ENCODE peak calls at places on chromosomes 11 and 22, in eight cellular contexts. X is left ventricle myocardium inferior, T is esophagus squamous epithelium, C is Peyer's patch, L is A549, M is ovary, S is heart right ventricle, Y is adrenal gland. R is an unnamed sample.

GRCh38 chr11:114399490-114399889 is 821 bp downstream of the C11orf71 start:
- DNase-seq in M (no peak), Y (no peak), C (no peak), X (no peak), T (no peak), L (no peak), S (no peak), R (no peak)

GRCh38 chr11:2930705-2931415 is 1.6 kb upstream of the PHLDA2 start:
- DNase-seq in S (peak), L (peak), C (peak), Y (peak), M (no peak), X (peak), T (no peak), R (peak)

GRCh38 chr11:111814567-111814966 is 48.4 kb upstream of the PPP2R1B start:
- DNase-seq in C (no peak), M (no peak), Y (no peak), X (no peak), L (no peak), T (no peak), S (no peak), R (no peak)

GRCh38 chr22:48423481-48423901 is 1404.2 kb downstream of the BRD1 start:
- DNase-seq in X (no peak), C (no peak), S (no peak), Y (no peak), T (no peak), L (no peak), M (no peak), R (no peak)

GRCh38 chr11:8987446-8987845 is 16.4 kb downstream of the NRIP3 start:
- DNase-seq in M (no peak), Y (no peak), C (no peak), X (no peak), L (no peak), T (no peak), S (no peak), R (no peak)

GRCh38 chr11:122741613-122742012 is 86.1 kb downstream of the UBASH3B start:
- DNase-seq in S (peak), L (no peak), Y (peak), M (no peak), C (no peak), T (no peak), X (peak), R (no peak)

GRCh38 chr11:112837162-112837826 is 123.9 kb upstream of the NCAM1 start:
- DNase-seq in M (no peak), X (no peak), L (no peak), T (no peak), C (no peak), Y (peak), S (peak), R (no peak)

GRCh38 chr11:126890561-126890960 is 110.0 kb downstream of the KIRREL3 start:
- DNase-seq in X (no peak), M (no peak), C (no peak), S (no peak), L (no peak), Y (no peak), T (no peak), R (no peak)

GRCh38 chr11:28110839-28111235 is 2.6 kb downstream of the METTL15 start:
- DNase-seq in M (no peak), S (no peak), Y (no peak), L (no peak), C (no peak), X (no peak), T (no peak), R (no peak)

GRCh38 chr11:44632466-44633123 is 67.1 kb downstream of the CD82 start:
- DNase-seq in Y (peak), S (peak), C (peak), X (no peak), T (no peak), M (peak), L (peak), R (peak)

GRCh38 chr11:64276653-64277431 is 7.6 kb downstream of the BAD start:
- DNase-seq in M (no peak), L (peak), Y (no peak), X (no peak), S (no peak), C (no peak), T (no peak), R (no peak)

GRCh38 chr22:43566561-43567332 is 154.9 kb downstream of the MPPED1 start:
- DNase-seq in S (no peak), X (no peak), M (no peak), T (no peak), C (no peak), L (no peak), Y (no peak), R (no peak)

GRCh38 chr11:35822815-35823495 is 120.9 kb upstream of the LDLRAD3 start:
- DNase-seq in T (no peak), Y (no peak), X (no peak), C (no peak), M (no peak), L (no peak), S (no peak), R (no peak)

GRCh38 chr11:104154296-104154695 is 9.7 kb downstream of the PDGFD start:
- DNase-seq in X (no peak), S (no peak), C (no peak), M (no peak), T (no peak), L (no peak), Y (no peak), R (no peak)

GRCh38 chr11:78929092-78929905 is 354.6 kb upstream of the NARS2 start:
- DNase-seq in S (no peak), M (no peak), L (no peak), Y (no peak), X (no peak), T (no peak), C (no peak), R (no peak)

GRCh38 chr11:35619030-35619753 is 932 bp downstream of the FJX1 start:
- DNase-seq in Y (peak), L (peak), T (no peak), X (peak), M (peak), C (peak), S (no peak), R (peak)

DNA sequence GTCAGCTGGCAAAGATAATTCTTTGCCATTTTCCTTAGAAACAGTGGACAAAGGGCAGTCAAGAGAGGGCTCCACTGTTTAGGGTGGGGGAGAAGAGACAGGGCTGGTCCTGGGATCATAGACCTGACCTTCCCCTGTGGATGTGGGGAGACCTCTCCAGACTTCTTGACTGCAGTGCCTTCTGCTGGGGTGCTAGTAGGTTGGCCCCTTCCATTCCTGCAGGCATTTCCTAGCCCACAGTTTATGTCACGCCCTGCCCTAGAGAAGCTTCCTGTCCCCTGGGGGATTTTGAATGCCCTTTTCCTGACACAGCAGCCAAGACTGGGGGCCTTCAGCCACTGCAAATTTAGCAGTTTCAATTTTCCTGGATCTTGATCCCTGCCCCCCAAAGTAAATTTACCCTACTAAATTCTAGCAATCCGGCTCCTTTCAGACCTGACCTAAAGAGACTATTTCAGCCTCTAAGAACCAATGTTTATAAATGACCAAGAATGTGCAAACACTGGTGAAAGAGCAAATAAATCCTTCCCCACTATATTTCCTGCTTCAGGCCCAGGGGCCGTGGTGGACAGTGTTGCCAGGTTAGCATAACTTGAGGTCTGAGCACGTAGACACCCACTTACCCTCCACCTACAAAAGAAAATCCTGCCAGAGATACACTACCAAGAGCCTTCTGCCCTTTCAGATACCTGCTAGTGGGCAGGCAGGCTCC is 58.4 kb downstream of the PPFIBP2 start:
- DNase-seq in X (no peak), T (no peak), S (no peak), C (no peak), M (no peak), L (peak), Y (no peak), R (no peak)
- TF ChIP-seq CTCF in X (peak), T (no peak), S (no peak), C (no peak), M (no peak), L (no peak), Y (no peak), R (peak)

GRCh38 chr11:128504489-128504888 is 82.9 kb downstream of the ETS1 start:
- DNase-seq in L (no peak), T (no peak), X (no peak), S (no peak), C (no peak), M (no peak), Y (no peak), R (no peak)
- H3K27ac ChIP-seq in L (peak), T (peak), X (peak), S (peak), C (peak), M (no peak), Y (no peak), R (peak)

GRCh38 chr11:120384476-120384875 is 48.3 kb downstream of the ARHGEF12 start:
- DNase-seq in T (no peak), X (no peak), Y (no peak), S (no peak), C (no peak), L (no peak), M (no peak), R (no peak)

GRCh38 chr11:120383518-120384155 is 47.4 kb downstream of the ARHGEF12 start:
- DNase-seq in M (no peak), X (no peak), L (no peak), C (no peak), T (no peak), Y (no peak), S (no peak), R (no peak)

GRCh38 chr11:120385690-120386089 is 49.5 kb downstream of the ARHGEF12 start:
- DNase-seq in C (no peak), T (no peak), X (no peak), S (no peak), L (no peak), M (no peak), Y (no peak), R (no peak)

GRCh38 chr11:120386318-120386717 is 50.1 kb downstream of the ARHGEF12 start:
- DNase-seq in C (no peak), S (no peak), X (no peak), M (no peak), T (no peak), Y (no peak), L (no peak), R (no peak)

DNA sequence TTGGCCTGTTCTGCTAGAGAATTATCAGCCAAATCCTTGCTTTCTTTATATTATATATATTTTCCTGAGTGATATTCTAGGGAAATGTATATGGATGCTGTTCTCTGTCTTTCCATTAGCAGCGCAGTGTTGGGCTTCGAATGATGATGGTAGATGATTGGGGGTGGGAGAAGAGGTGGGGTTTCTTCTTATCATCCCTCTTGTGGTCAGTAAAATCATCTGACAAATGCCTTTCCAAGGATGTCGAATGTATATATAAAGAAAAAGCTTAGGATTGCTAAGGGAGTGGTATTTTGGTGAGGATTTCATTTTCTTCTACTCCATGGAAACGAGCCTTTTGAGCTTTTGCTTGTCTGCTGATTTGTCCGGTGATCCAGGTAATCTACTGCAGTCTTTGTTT is 48.9 kb downstream of the ARHGEF12 start:
- DNase-seq in C (no peak), L (no peak), Y (no peak), T (no peak), M (no peak), X (no peak), S (no peak), R (no peak)
- TF ChIP-seq CTCF in C (no peak), L (no peak), Y (no peak), T (no peak), M (no peak), X (no peak), S (no peak), R (no peak)

GRCh38 chr11:102234779-102235439 is 82.4 kb upstream of the BIRC3 start:
- DNase-seq in C (no peak), X (no peak), T (no peak), S (no peak), M (no peak), Y (no peak), L (no peak), R (no peak)
- H3K27ac ChIP-seq in C (no peak), X (no peak), T (peak), S (no peak), M (peak), Y (no peak), L (no peak), R (no peak)

GRCh38 chr22:39543095-39543494 is 10.5 kb upstream of the RPS19BP1 start:
- DNase-seq in L (peak), C (no peak), T (no peak), Y (no peak), M (no peak), S (no peak), X (no peak), R (no peak)
- TF ChIP-seq CTCF in L (peak), C (no peak), T (peak), Y (peak), M (no peak), S (no peak), X (peak), R (no peak)

GRCh38 chr22:19231986-19232385 is 53.5 kb upstream of the SLC25A1 start:
- DNase-seq in T (no peak), Y (no peak), M (no peak), X (no peak), S (no peak), L (no peak), C (no peak), R (no peak)
- H3K27ac ChIP-seq in T (no peak), Y (no peak), M (no peak), X (no peak), S (no peak), L (no peak), C (no peak), R (no peak)

GRCh38 chr11:65851811-65852507 is 6.0 kb downstream of the CFL1 start:
- DNase-seq in Y (no peak), S (no peak), C (no peak), M (no peak), X (no peak), T (no peak), L (no peak), R (no peak)
- TF ChIP-seq CTCF in Y (no peak), S (no peak), C (no peak), M (no peak), X (no peak), T (no peak), L (no peak), R (no peak)

GRCh38 chr11:11391169-11391568 is 38.1 kb upstream of the CSNK2A3 start:
- DNase-seq in C (no peak), T (no peak), Y (no peak), X (no peak), M (no peak), L (no peak), S (no peak), R (no peak)

GRCh38 chr11:11387201-11387600 is 34.2 kb upstream of the CSNK2A3 start:
- DNase-seq in X (no peak), Y (no peak), M (no peak), S (no peak), L (no peak), C (no peak), T (no peak), R (no peak)

GRCh38 chr11:11390068-11390775 is 37.2 kb upstream of the CSNK2A3 start:
- DNase-seq in S (no peak), X (no peak), T (no peak), Y (no peak), C (no peak), M (no peak), L (no peak), R (no peak)

GRCh38 chr11:11387906-11388305 is 34.9 kb upstream of the CSNK2A3 start:
- DNase-seq in C (no peak), L (no peak), S (no peak), Y (no peak), T (no peak), X (no peak), M (no peak), R (no peak)

DNA sequence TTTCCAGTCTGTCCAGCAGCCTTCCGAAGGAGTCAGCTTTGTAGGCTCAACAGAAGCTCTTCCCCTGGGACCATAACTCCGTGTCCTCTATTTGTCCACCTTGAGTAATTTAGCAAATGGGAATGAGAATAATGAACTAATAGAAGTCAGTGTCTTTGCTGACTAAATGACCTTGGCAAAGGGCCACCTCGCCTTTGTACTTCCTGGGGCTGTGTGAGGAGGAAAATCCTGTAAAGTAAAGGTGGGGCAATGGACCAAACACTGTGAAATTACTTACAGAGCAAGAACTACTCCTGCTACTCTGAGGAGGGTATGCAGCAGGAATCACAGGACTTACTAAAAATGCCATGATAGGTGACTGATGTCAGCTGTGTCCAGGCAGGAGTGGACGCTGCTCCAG is 36.2 kb upstream of the CSNK2A3 start:
- DNase-seq in L (no peak), Y (peak), M (no peak), T (no peak), X (no peak), C (peak), S (no peak), R (no peak)
- H3K27ac ChIP-seq in L (no peak), Y (no peak), M (no peak), T (no peak), X (no peak), C (no peak), S (no peak), R (no peak)

GRCh38 chr11:57751676-57752253 is at the start of gene BTBD18:
- DNase-seq in C (no peak), T (no peak), Y (peak), L (peak), M (no peak), S (peak), X (no peak), R (peak)
- TF ChIP-seq CTCF in C (no peak), T (peak), Y (peak), L (peak), M (no peak), S (peak), X (peak), R (peak)

GRCh38 chr11:107961480-107961879 is 33.2 kb downstream of the RAB39A start:
- DNase-seq in T (no peak), M (no peak), S (no peak), X (no peak), L (no peak), C (no peak), Y (no peak), R (no peak)

GRCh38 chr11:107957109-107957588 is 28.9 kb downstream of the RAB39A start:
- DNase-seq in X (no peak), T (no peak), Y (peak), C (no peak), L (no peak), S (no peak), M (no peak), R (no peak)

GRCh38 chr11:107962181-107962580 is 33.9 kb downstream of the RAB39A start:
- DNase-seq in Y (no peak), X (no peak), M (no peak), C (no peak), T (no peak), L (no peak), S (no peak), R (no peak)

DNA sequence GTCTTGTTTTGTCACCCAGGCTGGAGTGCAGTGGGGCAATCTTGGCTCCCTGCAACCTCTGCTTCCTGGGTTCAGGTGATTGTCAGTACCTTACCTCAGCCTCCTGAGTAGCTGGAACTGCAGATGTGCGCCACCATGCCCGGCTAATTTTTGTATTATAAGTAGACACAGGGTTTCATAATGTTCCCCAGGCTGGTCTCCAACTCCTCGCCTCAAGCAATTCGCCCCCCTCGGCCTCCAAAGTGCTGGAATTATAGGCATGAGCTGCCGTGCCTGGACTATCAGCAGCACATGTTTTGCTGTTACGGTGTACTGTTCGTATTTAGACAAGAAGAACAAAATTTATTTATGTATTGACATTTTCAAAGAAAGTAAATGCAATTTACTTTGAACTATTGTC is 34.8 kb downstream of the RAB39A start:
- DNase-seq in T (no peak), C (no peak), S (no peak), Y (no peak), X (no peak), M (no peak), L (no peak), R (no peak)
- H3K27ac ChIP-seq in T (no peak), C (no peak), S (no peak), Y (no peak), X (no peak), M (no peak), L (no peak), R (no peak)

R was measured in heart left ventricle.